ENCODE peak calls at places on chromosomes 11 and 22, in nine cellular contexts. L is MM.1S; W is iPS DF 6.9; H is tibial artery; Y is substantia nigra; G is gastrocnemius medialis; O is lung; X is cardiac muscle cell; R is effector memory CD4-positive, alpha-beta T cell. I is an unnamed sample.

GRCh38 chr22:48188211-48188845 is 1425.9 kb downstream of the TBC1D22A start:
- DNase-seq in G (no peak), W (no peak), O (no peak), L (no peak), H (no peak), R (no peak), X (no peak), Y (no peak), I (no peak)

GRCh38 chr11:71342116-71342515 is 89.7 kb upstream of the SHANK2 start:
- DNase-seq in W (no peak), G (no peak), Y (no peak), O (no peak), H (peak; percentile 31), X (peak; percentile 40), L (no peak), R (no peak), I (no peak)

GRCh38 chr11:65591939-65592814 is 3.4 kb downstream of the KCNK7 start:
- DNase-seq in L (no peak), H (peak; percentile 68), O (no peak), G (no peak), Y (no peak), W (no peak), X (peak; percentile 38), R (no peak), I (no peak)

GRCh38 chr11:128201801-128202200 is 385.6 kb downstream of the ETS1 start:
- DNase-seq in L (no peak), X (no peak), Y (no peak), R (no peak), O (no peak), G (no peak), H (no peak), W (no peak), I (no peak)

GRCh38 chr11:102304686-102305085 is 12.6 kb upstream of the BIRC3 start:
- DNase-seq in O (no peak), R (no peak), X (no peak), W (no peak), G (no peak), H (no peak), Y (no peak), L (no peak), I (no peak)

GRCh38 chr11:37511425-37511933 is 913.4 kb upstream of the RAG2 start:
- DNase-seq in G (no peak), O (no peak), L (no peak), W (no peak), X (peak; percentile 69), Y (no peak), R (no peak), H (no peak), I (no peak)

GRCh38 chr22:37674951-37675929 is at the start of gene LGALS1:
- DNase-seq in O (peak; percentile 92), W (no peak), L (peak; percentile 88), R (peak; percentile 59), Y (peak; percentile 86), H (peak; percentile 99), G (peak; percentile 95), X (peak; percentile 98), I (peak; percentile 97)

GRCh38 chr22:22943521-22944267 is 56.1 kb downstream of the IGLL5 start:
- DNase-seq in R (no peak), L (no peak), W (no peak), O (no peak), X (no peak), Y (no peak), G (no peak), H (no peak), I (no peak)

GRCh38 chr11:123543796-123544195 is 110.6 kb downstream of the SCN3B start:
- DNase-seq in H (no peak), Y (no peak), R (no peak), X (peak; percentile 42), O (no peak), G (no peak), W (no peak), L (no peak), I (peak; percentile 27)

GRCh38 chr11:37504925-37505324 is 906.9 kb upstream of the RAG2 start:
- DNase-seq in W (no peak), L (no peak), X (peak; percentile 72), R (no peak), G (no peak), Y (no peak), H (no peak), O (no peak), I (peak; percentile 94)

GRCh38 chr22:41327124-41327523 is 25.8 kb downstream of the ZC3H7B start:
- DNase-seq in Y (peak; percentile 45), L (no peak), R (no peak), H (no peak), X (no peak), O (no peak), W (no peak), G (peak; percentile 97), I (no peak)

GRCh38 chr11:128891410-128891861 is 280 bp downstream of the KCNJ5 start:
- DNase-seq in H (no peak), L (no peak), X (no peak), Y (no peak), G (no peak), R (no peak), O (no peak), W (no peak), I (no peak)

GRCh38 chr22:41057076-41057475 is 35.3 kb upstream of the EP300 start:
- DNase-seq in G (no peak), W (no peak), O (no peak), L (no peak), H (no peak), R (no peak), X (no peak), Y (no peak), I (no peak)

GRCh38 chr22:49087716-49088660 is 739.7 kb downstream of the BRD1 start:
- DNase-seq in L (no peak), W (no peak), X (no peak), G (no peak), Y (no peak), R (no peak), O (no peak), H (no peak), I (no peak)

GRCh38 chr22:30694638-30695350 is at the start of gene OSBP2:
- DNase-seq in Y (peak; percentile 36), H (peak; percentile 62), G (peak; percentile 30), O (peak; percentile 30), L (peak; percentile 34), R (no peak), X (peak; percentile 6), W (no peak), I (no peak)

GRCh38 chr11:104275992-104276391 is 112.0 kb upstream of the PDGFD start:
- DNase-seq in W (no peak), X (peak; percentile 37), G (no peak), L (no peak), O (no peak), R (no peak), H (no peak), Y (no peak), I (no peak)

GRCh38 chr22:47122441-47123000 is 360.1 kb downstream of the TBC1D22A start:
- DNase-seq in Y (no peak), W (no peak), O (no peak), X (no peak), R (no peak), L (no peak), G (no peak), H (peak; percentile 31), I (no peak)

GRCh38 chr22:45166935-45167334 is 3.2 kb downstream of the NUP50 start:
- DNase-seq in O (no peak), R (no peak), X (no peak), Y (no peak), L (no peak), W (no peak), G (no peak), H (no peak), I (no peak)

GRCh38 chr22:45170001-45170466 is 6.3 kb downstream of the NUP50 start:
- DNase-seq in G (no peak), L (peak; percentile 39), Y (no peak), X (peak; percentile 32), H (no peak), W (no peak), O (no peak), R (no peak), I (no peak)

GRCh38 chr22:45172872-45173585 is 9.3 kb downstream of the NUP50 start:
- DNase-seq in H (no peak), X (no peak), Y (no peak), G (no peak), L (no peak), R (peak; percentile 5), W (no peak), O (no peak), I (no peak)

DNA sequence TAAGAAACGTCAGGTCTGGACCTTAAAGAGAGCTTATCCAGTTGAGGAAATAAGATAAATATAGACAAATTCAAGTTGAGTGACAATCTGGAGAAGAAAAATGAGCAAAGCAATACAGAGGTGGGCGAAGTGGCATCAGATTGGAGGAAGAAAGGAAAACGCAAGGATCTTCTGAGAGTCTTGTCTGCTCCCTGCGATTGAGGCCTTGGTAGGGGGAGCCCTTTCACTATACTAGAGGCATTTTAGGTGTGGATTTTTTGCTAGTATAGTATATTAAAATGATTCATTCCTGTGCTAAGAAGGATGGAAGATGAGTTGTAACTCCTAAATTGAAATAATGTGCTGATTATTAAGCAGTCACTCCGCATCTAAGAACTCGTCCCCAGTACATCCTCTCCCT is 8.1 kb downstream of the NUP50 start:
- DNase-seq in W (no peak), H (no peak), O (no peak), G (no peak), Y (no peak), L (no peak), X (no peak), R (no peak), I (no peak)
- H3K27ac ChIP-seq in W (no peak overlapping the region), H (no peak overlapping the region), O (no peak overlapping the region), G (no peak overlapping the region), Y (no peak overlapping the region), L (no peak overlapping the region), X (no peak overlapping the region), R (peak overlapping the region; percentile 68), I (no peak overlapping the region)

GRCh38 chr11:87148749-87149148 is 111.0 kb downstream of the TMEM135 start:
- DNase-seq in O (no peak), R (no peak), G (no peak), H (no peak), X (no peak), L (no peak), Y (no peak), W (no peak), I (no peak)
- H3K27ac ChIP-seq in O (no peak overlapping the region), R (no peak overlapping the region), G (no peak overlapping the region), H (no peak overlapping the region), X (no peak overlapping the region), L (no peak overlapping the region), Y (no peak overlapping the region), W (no peak overlapping the region), I (no peak overlapping the region)

DNA sequence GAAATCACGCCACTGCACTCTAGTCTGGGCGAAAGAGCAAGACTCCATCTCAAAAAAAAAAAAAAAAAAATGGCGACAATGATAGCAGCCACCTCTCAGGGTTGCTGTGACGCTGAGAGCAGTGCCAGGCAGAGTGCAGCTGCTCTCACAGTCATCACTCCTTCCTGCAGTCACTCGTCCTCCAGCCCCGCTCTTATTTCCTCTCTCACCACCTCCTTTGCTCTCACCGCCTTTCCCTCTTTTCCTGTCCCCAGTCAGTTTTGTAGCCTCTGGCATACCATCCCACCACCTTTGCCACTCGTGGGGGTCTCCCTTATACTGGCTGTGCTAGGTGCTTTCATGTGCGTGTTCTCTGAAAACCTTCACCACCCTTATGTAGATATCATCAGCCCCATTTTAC is 19.4 kb upstream of the ST3GAL4 start:
- DNase-seq in W (no peak), Y (no peak), O (no peak), G (no peak), H (no peak), X (no peak), R (no peak), L (no peak), I (no peak)
- H3K27ac ChIP-seq in W (no peak overlapping the region), Y (no peak overlapping the region), O (no peak overlapping the region), G (no peak overlapping the region), H (no peak overlapping the region), X (peak overlapping the region; percentile 53), R (no peak overlapping the region), L (no peak overlapping the region), I (no peak overlapping the region)

GRCh38 chr22:39682994-39683393 is 112.4 kb downstream of the CACNA1I start:
- DNase-seq in G (no peak), X (no peak), L (no peak), W (no peak), H (no peak), R (no peak), Y (no peak), O (no peak), I (no peak)
- H3K27ac ChIP-seq in G (no peak overlapping the region), X (no peak overlapping the region), L (no peak overlapping the region), W (no peak overlapping the region), H (no peak overlapping the region), R (no peak overlapping the region), Y (no peak overlapping the region), O (no peak overlapping the region), I (no peak overlapping the region)